ENCODE peak calls at places on chromosomes 13 and 19, in four cellular contexts. O is GM12878, D is HepG2, T is H1. B is an unnamed sample.
A peak's percentile ranks its signal among the peaks of the same experiment; 100 is the strongest.

GRCh38 chr19:28641395-28641794 is 571.6 kb downstream of the UQCRFS1 start:
- DNase-seq in O (no peak), D (no peak), T (no peak), B (no peak)

GRCh38 chr13:41034382-41034781 is 15.3 kb upstream of the ELF1 start:
- DNase-seq in O (no peak), D (no peak), T (no peak), B (no peak)

GRCh38 chr19:43470288-43470687 is 4.9 kb upstream of the LYPD3 start:
- DNase-seq in T (no peak), O (no peak), D (no peak), B (no peak)

GRCh38 chr19:1250374-1251232 is 2.2 kb downstream of the MIDN start:
- DNase-seq in T (no peak), O (no peak), D (peak; percentile 68), B (peak; percentile 91)

GRCh38 chr19:14615628-14616027 is 32.7 kb downstream of the CLEC17A start:
- DNase-seq in T (no peak), D (no peak), O (no peak), B (no peak)

GRCh38 chr19:35383536-35383935 is 12.7 kb downstream of the GPR42 start:
- DNase-seq in D (no peak), O (no peak), T (no peak), B (no peak)

GRCh38 chr13:103883698-103884097 is 817.5 kb upstream of the SLC10A2 start:
- DNase-seq in T (no peak), O (no peak), D (no peak), B (no peak)

GRCh38 chr13:27919934-27920676 is at the start of gene PDX1:
- DNase-seq in T (peak; percentile 81), O (no peak), D (no peak), B (no peak)

GRCh38 chr13:32134991-32135390 is 103.4 kb downstream of the FRY start:
- DNase-seq in T (no peak), D (no peak), O (no peak), B (no peak)

GRCh38 chr13:40440990-40441820 is 225.2 kb downstream of the FOXO1 start:
- DNase-seq in T (no peak), O (no peak), D (no peak), B (no peak)

GRCh38 chr19:56217039-56217949 is 15.2 kb downstream of the ZSCAN5C start:
- DNase-seq in T (peak; percentile 79), O (no peak), D (no peak), B (no peak)

GRCh38 chr13:103287659-103288058 is 221.4 kb upstream of the SLC10A2 start:
- DNase-seq in D (no peak), O (no peak), T (no peak), B (no peak)

GRCh38 chr13:32025730-32026129 is 5.8 kb upstream of the FRY start:
- DNase-seq in O (no peak), T (no peak), D (no peak), B (peak; percentile 74)

GRCh38 chr13:110431851-110432294 is 124.8 kb downstream of the COL4A2 start:
- DNase-seq in D (no peak), O (no peak), T (no peak), B (no peak)
- TF ChIP-seq SUZ12 in D (no peak), O (no peak), T (no peak), B (no peak)

GRCh38 chr19:48064509-48064908 is 20.6 kb upstream of the CABP5 start:
- DNase-seq in O (no peak), T (no peak), D (no peak), B (peak; percentile 65)

DNA sequence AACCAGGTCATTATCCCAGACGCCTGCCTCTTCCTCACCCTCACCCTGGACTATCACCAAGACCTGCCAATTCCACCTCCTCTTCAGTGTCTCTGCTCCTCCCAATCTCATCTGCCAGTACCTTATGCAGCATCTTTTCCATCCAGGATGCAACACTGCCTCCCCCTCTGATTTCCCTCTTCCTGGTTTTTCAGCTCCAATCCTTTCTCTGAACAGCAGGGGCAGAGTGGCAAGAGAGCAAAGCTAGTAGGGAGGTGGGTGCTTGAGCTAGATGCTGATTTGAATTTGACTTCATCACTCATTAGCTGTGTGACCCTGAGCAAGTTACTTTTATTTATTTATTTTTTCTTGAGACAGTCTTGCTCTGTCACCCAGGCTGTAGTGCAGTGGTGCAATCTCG is 25.6 kb upstream of the CABP5 start:
- DNase-seq in T (no peak), D (no peak), O (no peak), B (peak; percentile 6)
- TF ChIP-seq ZNF274 in T (no peak), D (no peak), O (no peak), B (no peak)

GRCh38 chr19:22286151-22286810 is at the start of gene ZNF729:
- DNase-seq in T (no peak), O (no peak), D (no peak), B (peak; percentile 93)
- H3K4me3 ChIP-seq in T (no peak within 1 kb of the TSS), O (no peak within 1 kb of the TSS), D (no peak within 1 kb of the TSS), B (peak within 1 kb of the TSS; percentile 86)

GRCh38 chr19:6516018-6516658 is 14.0 kb upstream of the TUBB4A start:
- DNase-seq in D (peak; percentile 77), O (peak; percentile 95), T (peak; percentile 95), B (peak; percentile 93)
- TF ChIP-seq SUZ12 in D (no peak), O (no peak), T (no peak), B (no peak)

GRCh38 chr19:50430888-50431342 is 1.8 kb upstream of the MYBPC2 start:
- DNase-seq in O (no peak), D (no peak), T (no peak), B (no peak)

GRCh38 chr19:50432658-50433057 is at the start of gene MYBPC2:
- DNase-seq in O (no peak), D (no peak), T (no peak), B (no peak)

GRCh38 chr19:50433201-50434180 is 799 bp downstream of the MYBPC2 start:
- DNase-seq in D (no peak), T (no peak), O (no peak), B (no peak)

GRCh38 chr19:50431343-50432220 is 1.1 kb upstream of the MYBPC2 start:
- DNase-seq in D (peak; percentile 66), O (peak; percentile 61), T (peak; percentile 99), B (peak; percentile 56)

GRCh38 chr19:50432221-50432626 is 468 bp upstream of the MYBPC2 start:
- DNase-seq in O (no peak), D (no peak), T (no peak), B (no peak)
- TF ChIP-seq ZNF274 in O (no peak), D (no peak), T (no peak), B (no peak)

GRCh38 chr13:30689752-30690151 is 45.6 kb upstream of the ALOX5AP start:
- DNase-seq in T (no peak), O (no peak), D (no peak), B (no peak)
- H3K4me3 ChIP-seq in T (no peak overlapping the region), O (no peak overlapping the region), D (peak overlapping the region; percentile 58), B (no peak overlapping the region)

DNA sequence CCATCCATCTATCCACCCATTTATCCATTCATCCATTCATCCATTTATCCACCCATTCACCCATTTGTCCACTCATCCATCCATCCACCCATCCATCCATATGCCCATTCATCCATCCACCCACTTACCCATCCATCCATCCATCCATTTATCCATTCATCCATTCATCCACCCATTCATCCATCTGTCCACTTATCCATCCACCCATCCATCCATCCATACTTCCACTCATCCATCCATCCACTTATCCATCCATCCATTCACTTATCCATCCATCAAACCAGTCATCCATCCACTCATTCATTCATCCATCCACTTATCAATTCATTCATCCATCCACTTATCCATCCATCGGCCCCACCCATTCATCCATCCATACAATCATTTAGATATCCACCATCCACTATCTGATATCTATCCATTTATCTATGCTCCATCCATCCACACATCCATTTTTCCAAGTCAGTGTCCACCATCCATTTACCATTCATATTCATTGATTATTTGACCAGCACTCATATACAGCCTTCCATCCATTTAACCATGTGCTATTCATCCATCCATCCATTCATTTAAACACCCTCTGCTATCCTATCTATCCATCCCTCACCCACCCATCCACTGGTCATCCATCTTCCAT is 2.8 kb downstream of the TMEM221 start:
- DNase-seq in D (no peak), O (no peak), T (no peak), B (no peak)
- TF ChIP-seq SUZ12 in D (no peak), O (no peak), T (no peak), B (no peak)